ENCODE peak calls at places on chromosomes 5 and 9, in eight cellular contexts. V is NCI-H1436; R is NCI-H526; U is HTR-8/SVneo; M is activated CD8-positive, alpha-beta memory T cell treated with anti-CD3 and anti-CD28 coated beads, Interleukin-2, amount 50 U/mL, for 48 hours; T is HCT116; C is CD4-positive, alpha-beta T cell; H is A549. B is an unnamed sample.

GRCh38 chr5:539469-540214 is 15.4 kb upstream of the SLC9A3 start:
- DNase-seq in V (no peak), R (no peak), U (no peak), M (no peak), T (no peak), C (no peak), H (no peak), B (no peak)

GRCh38 chr9:116547729-116548426 is 139.2 kb upstream of the TRIM32 start:
- DNase-seq in V (no peak), R (no peak), U (no peak), M (no peak), T (no peak), C (no peak), H (peak; percentile 25), B (no peak)

GRCh38 chr9:134344068-134344820 is 18.0 kb downstream of the RXRA start:
- DNase-seq in V (no peak), R (no peak), U (no peak), M (peak; percentile 68), T (no peak), C (peak; percentile 14), H (no peak), B (no peak)

GRCh38 chr5:120152472-120152871 is 311.6 kb upstream of the PRR16 start:
- DNase-seq in V (no peak), R (no peak), U (peak; percentile 17), M (no peak), T (no peak), C (no peak), H (peak; percentile 43), B (no peak)

GRCh38 chr5:177957241-177957640 is 38.8 kb downstream of the PROP1 start:
- DNase-seq in V (no peak), R (no peak), U (no peak), M (no peak), T (no peak), C (no peak), H (no peak), B (no peak)

GRCh38 chr9:133041958-133042357 is 11.2 kb downstream of the GTF3C5 start:
- DNase-seq in V (no peak), R (no peak), U (no peak), M (no peak), T (no peak), C (no peak), H (no peak), B (no peak)

GRCh38 chr9:11618241-11618805 is 1005.5 kb upstream of the PTPRD start:
- DNase-seq in V (no peak), R (peak; percentile 14), U (no peak), M (no peak), T (no peak), C (no peak), H (no peak), B (no peak)

GRCh38 chr5:171168177-171168576 is 140.9 kb upstream of the TLX3 start:
- DNase-seq in V (no peak), R (no peak), U (no peak), M (no peak), T (no peak), C (no peak), H (no peak), B (no peak)

GRCh38 chr5:68898961-68899471 is 194.8 kb upstream of the SLC30A5 start:
- DNase-seq in V (peak; percentile 57), R (peak; percentile 70), U (peak; percentile 35), M (no peak), T (peak; percentile 29), C (no peak), H (no peak), B (peak; percentile 66)

GRCh38 chr9:112075009-112075378 is 100.1 kb downstream of the SUSD1 start:
- DNase-seq in V (no peak), R (no peak), U (no peak), M (no peak), T (no peak), C (no peak), H (no peak), B (no peak)

GRCh38 chr5:38060354-38060753 is 198.0 kb upstream of the EGFLAM start:
- DNase-seq in V (no peak), R (no peak), U (no peak), M (no peak), T (no peak), C (no peak), H (no peak), B (no peak)

GRCh38 chr5:20833081-20833627 is 845.2 kb upstream of the CDH18 start:
- DNase-seq in V (no peak), R (peak; percentile 8), U (no peak), M (no peak), T (no peak), C (no peak), H (no peak), B (no peak)

GRCh38 chr9:105296889-105297288 is 52.4 kb downstream of the SLC44A1 start:
- DNase-seq in V (no peak), R (no peak), U (peak; percentile 34), M (no peak), T (peak; percentile 18), C (no peak), H (peak; percentile 83), B (no peak)

GRCh38 chr5:57231607-57232006 is 57.7 kb downstream of the GPBP1 start:
- DNase-seq in V (no peak), R (no peak), U (no peak), M (no peak), T (no peak), C (no peak), H (no peak), B (no peak)

GRCh38 chr9:29297592-29297991 is 1724.3 kb upstream of the C9orf72 start:
- DNase-seq in V (no peak), R (no peak), U (no peak), M (no peak), T (no peak), C (no peak), H (no peak), B (no peak)

GRCh38 chr5:123717139-123717538 is 205.2 kb downstream of the CSNK1G3 start:
- DNase-seq in V (no peak), R (no peak), U (no peak), M (no peak), T (no peak), C (no peak), H (no peak), B (no peak)

GRCh38 chr5:22242532-22242931 is 610.6 kb downstream of the CDH12 start:
- DNase-seq in V (no peak), R (no peak), U (no peak), M (no peak), T (no peak), C (no peak), H (no peak), B (no peak)

GRCh38 chr9:131001990-131002389 is 7.0 kb upstream of the LAMC3 start:
- DNase-seq in V (no peak), R (no peak), U (no peak), M (no peak), T (no peak), C (no peak), H (no peak), B (no peak)

GRCh38 chr9:96382175-96382574 is 1.3 kb downstream of the SLC35D2 start:
- DNase-seq in V (no peak), R (no peak), U (no peak), M (no peak), T (peak; percentile 35), C (no peak), H (no peak), B (no peak)

GRCh38 chr9:71819115-71819739 is 50.9 kb upstream of the CEMIP2 start:
- DNase-seq in V (no peak), R (peak; percentile 44), U (no peak), M (no peak), T (peak; percentile 10), C (peak; percentile 45), H (peak; percentile 37), B (peak; percentile 24)

GRCh38 chr5:176809544-176810083 is 745 bp upstream of the UNC5A start:
- DNase-seq in V (no peak), R (peak; percentile 52), U (no peak), M (no peak), T (no peak), C (no peak), H (no peak), B (no peak)

GRCh38 chr9:115649991-115650472 is 503.6 kb upstream of the PAPPA start:
- DNase-seq in V (no peak), R (no peak), U (no peak), M (no peak), T (no peak), C (no peak), H (no peak), B (no peak)

GRCh38 chr9:104091028-104091590 is 3.0 kb upstream of the SMC2 start:
- DNase-seq in V (peak; percentile 34), R (peak; percentile 27), U (no peak), M (no peak), T (no peak), C (no peak), H (no peak), B (no peak)

GRCh38 chr9:113388833-113389232 is 12.0 kb upstream of the HDHD3 start:
- DNase-seq in V (no peak), R (no peak), U (no peak), M (no peak), T (no peak), C (no peak), H (no peak), B (no peak)

GRCh38 chr9:93088656-93089015 is 7.4 kb upstream of the CARD19 start:
- DNase-seq in V (no peak), R (no peak), U (no peak), M (peak; percentile 46), T (no peak), C (no peak), H (no peak), B (no peak)

GRCh38 chr5:172496671-172497371 is 42.5 kb upstream of the SH3PXD2B start:
- DNase-seq in V (no peak), R (no peak), U (no peak), M (peak; percentile 20), T (no peak), C (no peak), H (no peak), B (no peak)

GRCh38 chr5:134095887-134096589 is 18.4 kb upstream of the TCF7 start:
- DNase-seq in V (no peak), R (no peak), U (no peak), M (no peak), T (no peak), C (no peak), H (no peak), B (no peak)

GRCh38 chr9:3074247-3074646 is 230.4 kb upstream of the PUM3 start:
- DNase-seq in V (no peak), R (no peak), U (no peak), M (no peak), T (no peak), C (no peak), H (peak; percentile 10), B (no peak)

GRCh38 chr5:11588803-11589202 is 315.4 kb downstream of the CTNND2 start:
- DNase-seq in V (no peak), R (peak; percentile 80), U (no peak), M (no peak), T (no peak), C (no peak), H (no peak), B (peak; percentile 56)

GRCh38 chr5:147055304-147055826 is 176.8 kb upstream of the PPP2R2B start:
- DNase-seq in V (no peak), R (no peak), U (no peak), M (no peak), T (no peak), C (no peak), H (no peak), B (no peak)

GRCh38 chr5:172395483-172395882 is 58.8 kb downstream of the SH3PXD2B start:
- DNase-seq in V (no peak), R (no peak), U (no peak), M (no peak), T (no peak), C (no peak), H (no peak), B (no peak)

GRCh38 chr5:57332350-57332749 is 150.3 kb downstream of the ACTBL2 start:
- DNase-seq in V (no peak), R (no peak), U (no peak), M (no peak), T (no peak), C (no peak), H (no peak), B (no peak)

GRCh38 chr9:34493972-34494535 is 28.7 kb downstream of the ENHO start:
- DNase-seq in V (no peak), R (no peak), U (peak; percentile 30), M (peak; percentile 63), T (no peak), C (no peak), H (peak; percentile 19), B (no peak)

GRCh38 chr5:84385705-84386104 is 1.0 kb upstream of the EDIL3 start:
- DNase-seq in V (no peak), R (no peak), U (no peak), M (no peak), T (no peak), C (no peak), H (no peak), B (no peak)

B was measured in NCI-H2171.